ENCODE peak calls at places on chromosomes 3 and 15, in nine cellular contexts. One of them, this sample, is unnamed. For H3K4me1, the result is how much of the 10 kb centered on the place peaks cover.

GRCh38 chr3:128784228-128784627 is 58.2 kb downstream of the RAB7A start:
- DNase-seq in neural progenitor cell: peak
- DNase-seq in heart right ventricle: peak
- DNase-seq in H1: peak
- DNase-seq in hepatocyte: peak
- DNase-seq in endodermal cell: peak
- DNase-seq in A549: peak
- DNase-seq in psoas muscle: peak
- DNase-seq in HCT116: no peak
- DNase-seq in this sample: peak

GRCh38 chr3:132984181-132984580 is 54.0 kb upstream of the TMEM108 start:
- DNase-seq in neural progenitor cell: no peak
- DNase-seq in heart right ventricle: no peak
- DNase-seq in H1: no peak
- DNase-seq in hepatocyte: no peak
- DNase-seq in endodermal cell: no peak
- DNase-seq in A549: no peak
- DNase-seq in psoas muscle: no peak
- DNase-seq in HCT116: no peak
- DNase-seq in this sample: no peak

GRCh38 chr3:13850161-13850945 is 29.5 kb downstream of the WNT7A start:
- DNase-seq in neural progenitor cell: peak
- DNase-seq in heart right ventricle: no peak
- DNase-seq in H1: peak
- DNase-seq in hepatocyte: peak
- DNase-seq in endodermal cell: peak
- DNase-seq in A549: peak
- DNase-seq in psoas muscle: no peak
- DNase-seq in HCT116: peak
- DNase-seq in this sample: no peak

GRCh38 chr3:99767341-99767740 is 50.3 kb upstream of the CMSS1 start:
- DNase-seq in neural progenitor cell: no peak
- DNase-seq in heart right ventricle: no peak
- DNase-seq in H1: no peak
- DNase-seq in hepatocyte: no peak
- DNase-seq in endodermal cell: no peak
- DNase-seq in A549: no peak
- DNase-seq in psoas muscle: no peak
- DNase-seq in HCT116: no peak
- DNase-seq in this sample: no peak

GRCh38 chr15:29601811-29602210 is 220.5 kb downstream of the TJP1 start:
- DNase-seq in neural progenitor cell: no peak
- DNase-seq in heart right ventricle: no peak
- DNase-seq in H1: no peak
- DNase-seq in hepatocyte: no peak
- DNase-seq in endodermal cell: no peak
- DNase-seq in A549: no peak
- DNase-seq in psoas muscle: no peak
- DNase-seq in HCT116: no peak
- DNase-seq in this sample: no peak

GRCh38 chr3:186971578-186971977 is 41.3 kb downstream of the ST6GAL1 start:
- DNase-seq in neural progenitor cell: no peak
- DNase-seq in heart right ventricle: no peak
- DNase-seq in H1: no peak
- DNase-seq in hepatocyte: no peak
- DNase-seq in endodermal cell: no peak
- DNase-seq in A549: no peak
- DNase-seq in psoas muscle: no peak
- DNase-seq in HCT116: no peak
- DNase-seq in this sample: no peak

GRCh38 chr15:69236505-69236904 is 62.2 kb upstream of the PAQR5 start:
- DNase-seq in neural progenitor cell: no peak
- DNase-seq in heart right ventricle: no peak
- DNase-seq in H1: no peak
- DNase-seq in hepatocyte: no peak
- DNase-seq in endodermal cell: no peak
- DNase-seq in A549: no peak
- DNase-seq in psoas muscle: no peak
- DNase-seq in HCT116: no peak
- DNase-seq in this sample: no peak

GRCh38 chr15:92810418-92811138 is 89.5 kb upstream of the CHD2 start:
- DNase-seq in neural progenitor cell: peak
- DNase-seq in heart right ventricle: peak
- DNase-seq in H1: no peak
- DNase-seq in hepatocyte: peak
- DNase-seq in endodermal cell: peak
- DNase-seq in A549: peak
- DNase-seq in psoas muscle: peak
- DNase-seq in HCT116: no peak
- DNase-seq in this sample: no peak

GRCh38 chr3:33299395-33300081 is 22.3 kb downstream of the FBXL2 start:
- DNase-seq in neural progenitor cell: no peak
- DNase-seq in heart right ventricle: no peak
- DNase-seq in H1: no peak
- DNase-seq in hepatocyte: no peak
- DNase-seq in endodermal cell: no peak
- DNase-seq in A549: peak
- DNase-seq in psoas muscle: no peak
- DNase-seq in HCT116: peak
- DNase-seq in this sample: no peak

GRCh38 chr15:91866971-91867372 is 13.5 kb downstream of the SLCO3A1 start:
- DNase-seq in neural progenitor cell: no peak
- DNase-seq in heart right ventricle: peak
- DNase-seq in H1: no peak
- DNase-seq in hepatocyte: no peak
- DNase-seq in endodermal cell: no peak
- DNase-seq in A549: no peak
- DNase-seq in psoas muscle: peak
- DNase-seq in HCT116: no peak
- DNase-seq in this sample: no peak

GRCh38 chr15:76903251-76903681 is 1.9 kb downstream of the SCAPER start:
- DNase-seq in neural progenitor cell: peak
- DNase-seq in heart right ventricle: no peak
- DNase-seq in H1: no peak
- DNase-seq in hepatocyte: peak
- DNase-seq in endodermal cell: no peak
- DNase-seq in A549: peak
- DNase-seq in psoas muscle: no peak
- DNase-seq in HCT116: peak
- DNase-seq in this sample: peak

GRCh38 chr3:183826448-183826847 is 1.1 kb upstream of the MAP6D1 start:
- DNase-seq in neural progenitor cell: no peak
- DNase-seq in heart right ventricle: no peak
- DNase-seq in H1: no peak
- DNase-seq in hepatocyte: no peak
- DNase-seq in endodermal cell: no peak
- DNase-seq in A549: no peak
- DNase-seq in psoas muscle: peak
- DNase-seq in HCT116: no peak
- DNase-seq in this sample: no peak

GRCh38 chr3:135516143-135516542 is 449.4 kb upstream of the PPP2R3A start:
- DNase-seq in neural progenitor cell: peak
- DNase-seq in heart right ventricle: no peak
- DNase-seq in H1: peak
- DNase-seq in hepatocyte: no peak
- DNase-seq in endodermal cell: peak
- DNase-seq in A549: peak
- DNase-seq in psoas muscle: no peak
- DNase-seq in HCT116: peak
- DNase-seq in this sample: peak
- H3K4me1 ChIP-seq in neural progenitor cell: under half
- H3K4me1 ChIP-seq in heart right ventricle: under half
- H3K4me1 ChIP-seq in H1: under half
- H3K4me1 ChIP-seq in hepatocyte: under half
- H3K4me1 ChIP-seq in endodermal cell: under half
- H3K4me1 ChIP-seq in A549: under half
- H3K4me1 ChIP-seq in psoas muscle: under half
- H3K4me1 ChIP-seq in HCT116: under half
- H3K4me1 ChIP-seq in this sample: under half

DNA sequence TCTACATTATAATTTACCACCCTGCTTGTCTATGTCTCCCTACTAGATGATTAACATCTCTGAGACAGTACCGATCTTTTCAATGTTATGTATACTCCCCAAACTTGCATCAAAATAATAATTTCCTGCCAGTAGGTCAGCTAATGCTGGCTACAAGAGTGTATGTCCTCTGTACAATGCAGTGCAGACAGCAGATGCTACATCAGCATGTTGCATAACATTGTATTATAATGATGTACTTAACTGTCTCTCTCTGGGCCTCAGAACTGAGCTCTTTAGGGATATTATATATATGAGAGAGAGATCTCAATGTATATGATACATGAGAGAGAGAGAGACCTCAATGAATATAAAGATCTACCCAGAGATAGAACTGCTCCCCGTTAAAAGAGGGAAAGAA is 456.6 kb downstream of the SHQ1 start:
- DNase-seq in neural progenitor cell: no peak
- DNase-seq in heart right ventricle: no peak
- DNase-seq in H1: no peak
- DNase-seq in hepatocyte: no peak
- DNase-seq in endodermal cell: no peak
- DNase-seq in A549: no peak
- DNase-seq in psoas muscle: no peak
- DNase-seq in HCT116: no peak
- DNase-seq in this sample: no peak
- H3K4me1 ChIP-seq in neural progenitor cell: under half
- H3K4me1 ChIP-seq in heart right ventricle: half or more
- H3K4me1 ChIP-seq in H1: under half
- H3K4me1 ChIP-seq in hepatocyte: under half
- H3K4me1 ChIP-seq in endodermal cell: under half
- H3K4me1 ChIP-seq in A549: under half
- H3K4me1 ChIP-seq in psoas muscle: under half
- H3K4me1 ChIP-seq in HCT116: under half
- H3K4me1 ChIP-seq in this sample: under half

DNA sequence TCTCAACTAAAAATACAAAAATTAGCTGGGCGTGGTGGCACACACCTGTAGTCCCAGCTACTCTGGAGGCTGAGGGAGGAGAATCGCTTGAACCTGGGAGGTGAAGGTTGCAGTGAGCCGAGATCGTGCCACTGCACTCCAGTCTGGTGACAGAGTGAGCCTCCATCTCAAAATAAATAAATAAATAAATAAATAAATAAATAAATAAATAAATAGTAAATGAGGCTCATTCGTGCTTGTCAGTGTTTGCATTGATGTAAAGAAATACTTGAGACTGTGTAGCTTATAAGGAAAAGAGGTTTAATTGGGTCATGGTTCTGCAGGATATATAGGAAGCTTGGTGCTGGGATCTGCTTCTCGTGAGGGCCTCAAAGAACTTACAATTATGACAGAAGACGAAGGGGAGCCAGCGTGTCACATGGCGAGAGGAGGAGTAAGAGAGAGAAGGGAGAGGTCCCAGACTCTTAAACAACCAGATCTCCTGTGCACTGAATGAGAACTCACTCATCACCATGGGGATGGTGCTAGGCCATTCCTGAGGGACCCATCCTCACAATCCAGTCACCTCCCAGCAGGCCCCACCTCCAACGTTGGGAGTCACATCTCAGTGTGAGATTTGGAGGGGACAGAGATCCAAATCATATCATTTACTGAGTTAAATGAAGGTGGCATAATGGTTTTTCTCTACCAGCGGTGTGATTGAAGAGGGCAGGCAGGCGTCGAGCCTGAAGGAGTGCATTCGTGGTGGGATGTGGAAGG is 104.5 kb downstream of the FNDC3B start:
- DNase-seq in neural progenitor cell: no peak
- DNase-seq in heart right ventricle: no peak
- DNase-seq in H1: no peak
- DNase-seq in hepatocyte: no peak
- DNase-seq in endodermal cell: no peak
- DNase-seq in A549: no peak
- DNase-seq in psoas muscle: no peak
- DNase-seq in HCT116: no peak
- DNase-seq in this sample: no peak
- H3K4me1 ChIP-seq in neural progenitor cell: under half
- H3K4me1 ChIP-seq in heart right ventricle: half or more
- H3K4me1 ChIP-seq in H1: under half
- H3K4me1 ChIP-seq in hepatocyte: under half
- H3K4me1 ChIP-seq in endodermal cell: under half
- H3K4me1 ChIP-seq in A549: half or more
- H3K4me1 ChIP-seq in psoas muscle: half or more
- H3K4me1 ChIP-seq in HCT116: half or more
- H3K4me1 ChIP-seq in this sample: under half

GRCh38 chr3:57822686-57823085 is 66.6 kb downstream of the SLMAP start:
- DNase-seq in neural progenitor cell: no peak
- DNase-seq in heart right ventricle: no peak
- DNase-seq in H1: no peak
- DNase-seq in hepatocyte: no peak
- DNase-seq in endodermal cell: no peak
- DNase-seq in A549: no peak
- DNase-seq in psoas muscle: no peak
- DNase-seq in HCT116: no peak
- DNase-seq in this sample: no peak

GRCh38 chr3:57825116-57825515 is 69.0 kb downstream of the SLMAP start:
- DNase-seq in neural progenitor cell: no peak
- DNase-seq in heart right ventricle: no peak
- DNase-seq in H1: no peak
- DNase-seq in hepatocyte: no peak
- DNase-seq in endodermal cell: no peak
- DNase-seq in A549: no peak
- DNase-seq in psoas muscle: no peak
- DNase-seq in HCT116: no peak
- DNase-seq in this sample: no peak

GRCh38 chr3:57827757-57828156 is 71.6 kb downstream of the SLMAP start:
- DNase-seq in neural progenitor cell: no peak
- DNase-seq in heart right ventricle: no peak
- DNase-seq in H1: no peak
- DNase-seq in hepatocyte: no peak
- DNase-seq in endodermal cell: no peak
- DNase-seq in A549: no peak
- DNase-seq in psoas muscle: no peak
- DNase-seq in HCT116: no peak
- DNase-seq in this sample: no peak

GRCh38 chr3:57826286-57826951 is 70.3 kb downstream of the SLMAP start:
- DNase-seq in neural progenitor cell: no peak
- DNase-seq in heart right ventricle: no peak
- DNase-seq in H1: no peak
- DNase-seq in hepatocyte: no peak
- DNase-seq in endodermal cell: no peak
- DNase-seq in A549: no peak
- DNase-seq in psoas muscle: no peak
- DNase-seq in HCT116: no peak
- DNase-seq in this sample: no peak

DNA sequence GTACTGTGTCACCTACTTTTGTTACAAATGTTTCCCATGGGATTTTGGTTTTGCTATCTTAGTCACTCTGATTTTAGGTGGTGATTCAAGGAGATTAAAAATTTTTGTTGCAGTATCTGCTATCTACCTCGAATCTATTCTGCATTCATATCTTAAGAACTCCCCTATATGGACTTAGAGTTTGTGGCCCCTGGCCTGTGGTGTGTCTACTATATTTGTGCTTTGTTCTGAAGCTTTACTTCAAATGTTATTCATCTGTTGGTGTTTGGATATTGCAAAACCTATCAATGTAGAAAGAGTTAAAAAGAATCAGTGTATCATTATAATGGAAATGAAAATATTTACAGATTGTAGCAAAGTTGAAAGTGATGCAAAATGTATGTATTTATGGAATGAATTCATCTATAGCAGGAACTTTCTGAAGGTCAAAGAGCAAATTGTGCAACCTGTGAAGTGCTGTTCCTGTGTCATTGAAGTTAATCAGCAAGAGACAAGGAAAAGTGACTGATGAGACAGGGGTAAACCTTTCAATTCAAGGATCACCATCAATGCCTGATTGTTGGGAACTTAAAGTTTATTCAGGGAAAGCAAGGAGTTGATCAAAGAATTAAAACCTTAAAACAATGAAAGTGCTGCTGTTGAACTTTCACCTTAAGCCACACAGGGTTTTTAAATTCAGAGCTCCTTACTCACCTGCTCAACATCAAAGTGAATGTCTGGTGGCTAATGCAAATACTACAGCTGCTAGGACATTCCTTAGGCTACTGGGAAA is 71.0 kb downstream of the SLMAP start:
- DNase-seq in neural progenitor cell: no peak
- DNase-seq in heart right ventricle: no peak
- DNase-seq in H1: no peak
- DNase-seq in hepatocyte: no peak
- DNase-seq in endodermal cell: no peak
- DNase-seq in A549: no peak
- DNase-seq in psoas muscle: no peak
- DNase-seq in HCT116: no peak
- DNase-seq in this sample: no peak
- H3K4me1 ChIP-seq in neural progenitor cell: under half
- H3K4me1 ChIP-seq in heart right ventricle: under half
- H3K4me1 ChIP-seq in H1: under half
- H3K4me1 ChIP-seq in hepatocyte: under half
- H3K4me1 ChIP-seq in endodermal cell: under half
- H3K4me1 ChIP-seq in A549: under half
- H3K4me1 ChIP-seq in psoas muscle: half or more
- H3K4me1 ChIP-seq in HCT116: under half
- H3K4me1 ChIP-seq in this sample: under half